ENCODE peak calls at places on chromosomes 16 and 17, in nine cellular contexts. U is A549, X is H1, P is stomach, J is breast epithelium, R is gastrocnemius medialis, A is adrenal gland, S is IMR-90, L is heart left ventricle. M is an unnamed sample.

GRCh38 chr17:46977348-46977747 is 1.7 kb downstream of the RPRML start:
- DNase-seq in U (peak), X (peak), P (peak), J (no peak), R (no peak), A (no peak), S (peak), L (peak), M (peak)

GRCh38 chr17:53150101-53150698 is 672.5 kb upstream of the KIF2B start:
- DNase-seq in U (no peak), X (no peak), P (no peak), J (no peak), R (no peak), A (no peak), S (no peak), L (no peak), M (no peak)

GRCh38 chr16:12323007-12323699 is 346.6 kb downstream of the SNX29 start:
- DNase-seq in U (no peak), X (no peak), P (no peak), J (no peak), R (no peak), A (no peak), S (no peak), L (no peak), M (no peak)

GRCh38 chr16:31105677-31106213 is 2.4 kb upstream of the BCKDK start:
- DNase-seq in U (peak), X (peak), P (peak), J (peak), R (peak), A (peak), S (no peak), L (peak), M (peak)

GRCh38 chr16:79082955-79083354 is 517.6 kb downstream of the MAF start:
- DNase-seq in U (no peak), X (no peak), P (no peak), J (no peak), R (no peak), A (no peak), S (no peak), L (no peak), M (no peak)

GRCh38 chr17:45132302-45132568 is at the start of gene PLCD3:
- DNase-seq in U (no peak), X (no peak), P (no peak), J (no peak), R (no peak), A (no peak), S (no peak), L (no peak), M (no peak)

GRCh38 chr16:80710918-80711317 is 93.5 kb downstream of the CDYL2 start:
- DNase-seq in U (no peak), X (no peak), P (no peak), J (no peak), R (no peak), A (no peak), S (no peak), L (no peak), M (no peak)

GRCh38 chr16:69514366-69514765 is 51.4 kb upstream of the NFAT5 start:
- DNase-seq in U (no peak), X (no peak), P (no peak), J (no peak), R (no peak), A (no peak), S (no peak), L (no peak), M (no peak)

GRCh38 chr17:76996741-76997694 is 128.8 kb downstream of the MGAT5B start:
- DNase-seq in U (no peak), X (no peak), P (no peak), J (peak), R (no peak), A (no peak), S (no peak), L (no peak), M (no peak)

GRCh38 chr16:12086861-12087260 is 110.3 kb downstream of the SNX29 start:
- DNase-seq in U (no peak), X (no peak), P (no peak), J (peak), R (no peak), A (no peak), S (no peak), L (no peak), M (no peak)

GRCh38 chr16:1950559-1950958 is 3.9 kb downstream of the RPL3L start:
- DNase-seq in U (no peak), X (no peak), P (no peak), J (no peak), R (peak), A (no peak), S (no peak), L (peak), M (no peak)

GRCh38 chr16:51388516-51388951 is 237.5 kb upstream of the SALL1 start:
- DNase-seq in U (no peak), X (no peak), P (no peak), J (no peak), R (no peak), A (no peak), S (no peak), L (no peak), M (no peak)

GRCh38 chr16:66250686-66251405 is 115.6 kb upstream of the CDH5 start:
- DNase-seq in U (no peak), X (no peak), P (peak), J (peak), R (peak), A (no peak), S (peak), L (peak), M (peak)

GRCh38 chr16:10957771-10958486 is 13.6 kb downstream of the CLEC16A start:
- DNase-seq in U (no peak), X (no peak), P (no peak), J (peak), R (no peak), A (no peak), S (peak), L (no peak), M (no peak)

GRCh38 chr17:68196394-68197090 is 51.3 kb upstream of the AMZ2 start:
- DNase-seq in U (no peak), X (no peak), P (no peak), J (no peak), R (no peak), A (no peak), S (no peak), L (no peak), M (no peak)

GRCh38 chr17:74260525-74260850 is 13.5 kb upstream of the DNAI2 start:
- DNase-seq in U (no peak), X (peak), P (no peak), J (no peak), R (no peak), A (no peak), S (no peak), L (no peak), M (no peak)

GRCh38 chr16:75319513-75320401 is 68.3 kb upstream of the BCAR1 start:
- DNase-seq in U (no peak), X (no peak), P (no peak), J (no peak), R (no peak), A (no peak), S (peak), L (no peak), M (no peak)

GRCh38 chr16:66294507-66294906 is 72.0 kb upstream of the CDH5 start:
- DNase-seq in U (no peak), X (no peak), P (no peak), J (no peak), R (no peak), A (no peak), S (no peak), L (no peak), M (no peak)

GRCh38 chr17:1126801-1127550 is 52.8 kb downstream of the ABR start:
- DNase-seq in U (no peak), X (no peak), P (no peak), J (no peak), R (no peak), A (no peak), S (no peak), L (no peak), M (no peak)
- TF ChIP-seq POLR2A in U (no peak), X (no peak), P (no peak), J (no peak), R (no peak), A (no peak), S (no peak), L (no peak), M (no peak)

GRCh38 chr16:72677662-72678447 is 370.1 kb downstream of the ZFHX3 start:
- DNase-seq in U (no peak), X (no peak), P (no peak), J (no peak), R (no peak), A (no peak), S (peak), L (no peak), M (no peak)

DNA sequence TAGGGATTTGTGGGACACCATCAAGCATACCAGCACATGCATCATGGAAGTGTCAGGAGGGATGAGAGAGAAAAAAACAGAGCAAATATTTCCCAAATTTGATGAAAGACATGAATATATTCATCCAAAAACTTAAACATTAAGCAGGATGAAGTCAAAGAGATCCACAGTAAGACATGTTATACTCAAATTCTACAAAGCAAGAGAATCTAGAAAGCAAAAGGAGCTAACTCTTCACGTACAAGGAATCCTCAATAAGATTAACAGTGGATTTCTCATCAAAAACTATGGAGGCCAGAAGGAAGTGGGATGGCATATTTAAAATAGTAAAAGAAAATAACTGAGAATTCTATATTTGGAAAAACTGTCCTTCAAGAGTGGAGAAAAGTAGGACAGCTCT is 374.8 kb downstream of the ZFHX3 start:
- DNase-seq in U (no peak), X (no peak), P (no peak), J (no peak), R (no peak), A (no peak), S (peak), L (no peak), M (no peak)
- TF ChIP-seq CTCF in U (no peak), X (no peak), P (no peak), J (no peak), R (no peak), A (no peak), S (no peak), L (no peak), M (no peak)

DNA sequence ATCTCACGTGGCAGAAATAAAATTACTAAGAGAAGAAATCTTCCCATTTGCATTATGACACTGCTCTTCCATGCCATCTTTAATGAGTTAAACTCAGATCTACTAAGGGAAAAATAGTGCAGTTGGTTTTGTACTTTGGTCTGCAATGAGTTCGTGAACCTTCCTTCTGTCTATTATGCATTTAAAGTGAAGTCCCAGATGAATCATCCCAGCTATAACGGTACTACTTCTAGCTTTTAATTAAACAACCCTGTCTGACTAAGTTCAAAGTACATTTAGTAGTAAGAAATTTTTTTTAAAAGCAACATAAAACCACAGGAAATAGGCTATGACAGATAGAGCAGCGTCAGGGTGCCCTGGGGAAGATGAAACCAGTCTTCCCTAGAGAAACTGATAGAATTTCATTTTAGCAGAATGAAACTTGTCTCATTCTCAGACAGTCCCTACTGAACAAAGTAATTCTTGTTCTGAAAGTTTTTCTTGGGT is 1.8 kb downstream of the TMIGD1 start:
- DNase-seq in U (no peak), X (no peak), P (no peak), J (no peak), R (no peak), A (no peak), S (peak), L (no peak), M (no peak)
- TF ChIP-seq POLR2A in U (no peak), X (no peak), P (no peak), J (no peak), R (no peak), A (no peak), S (no peak), L (no peak), M (no peak)

GRCh38 chr17:80198144-80198661 is 21.9 kb downstream of the SGSH start:
- DNase-seq in U (no peak), X (peak), P (no peak), J (no peak), R (no peak), A (no peak), S (no peak), L (no peak), M (no peak)
- TF ChIP-seq CTCF in U (no peak), X (no peak), P (no peak), J (no peak), R (no peak), A (no peak), S (no peak), L (no peak), M (no peak)

GRCh38 chr16:2980227-2981176 is at the start of gene PKMYT1:
- DNase-seq in U (peak), X (peak), P (peak), J (peak), R (peak), A (peak), S (peak), L (peak), M (peak)
- TF ChIP-seq POLR2A in U (peak), X (no peak), P (no peak), J (peak), R (peak), A (peak), S (peak), L (peak), M (peak)

GRCh38 chr17:63622571-63623390 is 564 bp downstream of the MAP3K3 start:
- DNase-seq in U (peak), X (peak), P (peak), J (peak), R (peak), A (peak), S (peak), L (peak), M (peak)

GRCh38 chr17:63626551-63627228 is 4.5 kb downstream of the MAP3K3 start:
- DNase-seq in U (no peak), X (no peak), P (no peak), J (no peak), R (no peak), A (no peak), S (peak), L (no peak), M (no peak)

GRCh38 chr17:63621229-63621683 is 961 bp upstream of the MAP3K3 start:
- DNase-seq in U (peak), X (no peak), P (no peak), J (no peak), R (no peak), A (no peak), S (no peak), L (no peak), M (no peak)

GRCh38 chr17:63623786-63624185 is 1.6 kb downstream of the MAP3K3 start:
- DNase-seq in U (no peak), X (no peak), P (no peak), J (no peak), R (no peak), A (no peak), S (no peak), L (no peak), M (no peak)

DNA sequence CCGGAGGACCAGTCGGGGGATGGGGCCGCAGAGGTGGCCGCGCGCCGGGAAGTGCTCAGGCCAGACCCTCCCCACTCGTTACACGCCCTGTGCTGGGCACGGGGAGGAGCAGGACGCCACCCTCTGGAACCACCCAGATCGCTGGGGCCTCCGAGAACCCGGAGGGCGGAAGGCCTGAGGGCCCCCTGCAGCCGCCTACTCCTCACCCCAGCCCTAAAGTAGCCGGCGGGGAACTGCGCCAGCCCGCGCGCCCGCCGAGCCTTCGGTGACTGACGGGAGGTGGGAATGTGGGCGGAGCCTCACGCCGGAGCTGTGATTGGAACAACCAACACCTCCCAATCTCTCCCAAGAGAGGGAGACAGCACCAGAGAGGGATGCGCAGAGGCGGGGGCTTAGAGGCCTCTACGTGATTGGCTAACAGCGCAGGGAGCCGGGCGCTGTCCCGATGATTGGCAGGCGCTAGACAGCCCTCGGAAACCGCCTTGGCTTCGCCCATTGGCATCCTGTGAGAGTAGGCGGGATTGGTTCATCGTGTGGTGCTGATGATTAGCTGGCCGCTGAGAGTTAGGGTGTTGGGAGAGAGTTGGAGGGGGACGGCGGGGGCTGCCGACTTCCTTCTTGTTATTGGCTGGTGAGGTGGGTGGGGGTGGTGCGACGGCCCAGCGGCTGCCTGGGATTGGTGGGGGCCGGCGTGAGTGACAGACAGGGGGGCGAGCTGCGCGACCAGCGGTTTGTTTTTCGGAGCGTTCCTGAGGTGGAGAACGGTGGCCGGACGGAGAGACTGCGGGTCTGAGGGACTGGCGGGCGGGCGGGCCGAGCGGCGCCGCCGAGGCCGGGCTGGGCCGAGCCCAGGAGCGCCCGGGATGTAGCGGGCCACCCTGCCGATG is at the start of gene MAP3K3:
- DNase-seq in U (peak), X (peak), P (peak), J (peak), R (peak), A (peak), S (peak), L (peak), M (peak)
- TF ChIP-seq CTCF in U (no peak), X (no peak), P (no peak), J (no peak), R (no peak), A (peak), S (peak), L (peak), M (no peak)